ENCODE peak calls at places on chromosomes 12 and 14, in five cellular contexts. Y is GM12865, G is PC-3, I is mammary epithelial cell, P is HCT116. R is an unnamed sample.

GRCh38 chr14:23358042-23358441 is 5.4 kb upstream of the SLC22A17 start:
- DNase-seq in I (no peak), Y (no peak), P (no peak), G (no peak), R (no peak)

GRCh38 chr14:79074501-79074900 is 904.3 kb downstream of the NRXN3 start:
- DNase-seq in Y (no peak), P (no peak), G (peak; percentile 26), I (no peak), R (no peak)

GRCh38 chr12:49212572-49212971 is 23.7 kb upstream of the TUBA1A start:
- DNase-seq in Y (no peak), P (no peak), G (no peak), I (no peak), R (no peak)

GRCh38 chr12:97283297-97283696 is 179.3 kb upstream of the RMST start:
- DNase-seq in I (no peak), G (no peak), P (no peak), Y (peak; percentile 4), R (no peak)

GRCh38 chr12:43216490-43216889 is 335.5 kb downstream of the ADAMTS20 start:
- DNase-seq in P (no peak), Y (no peak), G (no peak), I (no peak), R (no peak)

GRCh38 chr14:57390806-57391562 is 598 bp downstream of the NAA30 start:
- DNase-seq in G (peak; percentile 61), I (peak; percentile 49), Y (peak; percentile 56), P (no peak), R (peak; percentile 35)

GRCh38 chr14:101499080-101499479 is 62.2 kb upstream of the DIO3 start:
- DNase-seq in I (no peak), G (no peak), Y (no peak), P (no peak), R (no peak)

GRCh38 chr14:20489093-20489994 is 16.0 kb upstream of the RNASE10 start:
- DNase-seq in P (no peak), Y (peak; percentile 82), I (peak; percentile 73), G (peak; percentile 72), R (peak; percentile 79)

GRCh38 chr12:738712-739111 is 13.7 kb upstream of the WNK1 start:
- DNase-seq in G (no peak), Y (no peak), I (no peak), P (no peak), R (no peak)

GRCh38 chr14:60734465-60735242 is at the start of gene MNAT1:
- DNase-seq in I (peak; percentile 80), Y (peak; percentile 92), G (peak; percentile 95), P (peak; percentile 78), R (peak; percentile 86)

GRCh38 chr14:71324767-71325272 is 417.6 kb downstream of the PCNX1 start:
- DNase-seq in G (no peak), P (no peak), I (peak; percentile 24), Y (peak; percentile 90), R (peak; percentile 61)

GRCh38 chr12:121388421-121388981 is 11.4 kb upstream of the RNF34 start:
- DNase-seq in I (peak; percentile 85), G (peak; percentile 79), P (no peak), Y (no peak), R (peak; percentile 91)

GRCh38 chr12:121196902-121197301 is 13.0 kb upstream of the P2RX4 start:
- DNase-seq in I (no peak), P (no peak), G (no peak), Y (peak; percentile 17), R (no peak)

GRCh38 chr12:46744256-46744655 is 81.5 kb downstream of the SLC38A4 start:
- DNase-seq in G (no peak), I (no peak), P (no peak), Y (no peak), R (no peak)

GRCh38 chr12:32159925-32160324 is 53.3 kb downstream of the BICD1 start:
- DNase-seq in G (no peak), I (peak; percentile 2), Y (no peak), P (no peak), R (no peak)

GRCh38 chr14:105805701-105806100 is 279.3 kb downstream of the TMEM121 start:
- DNase-seq in P (no peak), Y (no peak), I (no peak), G (no peak), R (no peak)

GRCh38 chr12:7351177-7351576 is 47.3 kb downstream of the ACSM4 start:
- DNase-seq in Y (no peak), I (peak; percentile 59), P (no peak), G (no peak), R (no peak)

GRCh38 chr14:30058401-30058800 is 130.8 kb upstream of the PRKD1 start:
- DNase-seq in P (no peak), Y (no peak), G (no peak), I (no peak), R (peak; percentile 2)

GRCh38 chr12:109923481-109924245 is 23.6 kb downstream of the TCHP start:
- DNase-seq in I (no peak), Y (no peak), G (no peak), P (no peak), R (no peak)

GRCh38 chr12:107091989-107092641 is 1.2 kb downstream of the CRY1 start:
- DNase-seq in P (peak; percentile 96), G (peak; percentile 97), I (peak; percentile 94), Y (peak; percentile 63), R (peak; percentile 94)

GRCh38 chr12:132524405-132524804 is 34.5 kb downstream of the FBRSL1 start:
- DNase-seq in G (peak; percentile 98), P (no peak), I (peak; percentile 97), Y (peak; percentile 16), R (peak; percentile 98)

GRCh38 chr12:54029529-54030441 is 1.5 kb downstream of the HOXC6 start:
- DNase-seq in I (no peak), G (no peak), Y (no peak), P (no peak), R (no peak)

GRCh38 chr14:90556050-90556477 is 159.2 kb downstream of the CALM1 start:
- DNase-seq in G (no peak), I (no peak), Y (no peak), P (no peak), R (no peak)

GRCh38 chr12:52977195-52977594 is 28.3 kb downstream of the KRT18 start:
- DNase-seq in I (no peak), P (no peak), G (no peak), Y (no peak), R (no peak)

GRCh38 chr12:114921796-114922195 is 237.8 kb upstream of the TBX3 start:
- DNase-seq in Y (no peak), P (no peak), G (no peak), I (no peak), R (no peak)

GRCh38 chr14:86423212-86423611 is 893.3 kb downstream of the FLRT2 start:
- DNase-seq in I (no peak), G (no peak), Y (no peak), P (no peak), R (no peak)

GRCh38 chr12:57223191-57224165 is 6.0 kb upstream of the SHMT2 start:
- DNase-seq in P (no peak), G (no peak), I (no peak), Y (no peak), R (no peak)

GRCh38 chr14:82999802-83000201 is 1466.1 kb upstream of the SEL1L start:
- DNase-seq in Y (no peak), I (no peak), G (no peak), P (no peak), R (peak; percentile 17)

GRCh38 chr12:26723379-26724308 is 109.3 kb downstream of the ITPR2 start:
- DNase-seq in Y (no peak), I (peak; percentile 24), P (no peak), G (peak; percentile 58), R (peak; percentile 60)

GRCh38 chr14:49892301-49892635 is 614 bp upstream of the ARF6 start:
- DNase-seq in G (peak; percentile 63), Y (peak; percentile 92), P (no peak), I (peak; percentile 70), R (peak; percentile 72)

GRCh38 chr14:89618821-89619551 is 202.0 kb upstream of the FOXN3 start:
- DNase-seq in I (peak; percentile 41), G (peak; percentile 58), Y (peak; percentile 84), P (peak; percentile 13), R (peak; percentile 68)

GRCh38 chr14:74684444-74684843 is 28.4 kb downstream of the AREL1 start:
- DNase-seq in Y (peak; percentile 47), I (no peak), G (no peak), P (no peak), R (no peak)

GRCh38 chr12:115094163-115094816 is 410.3 kb upstream of the TBX3 start:
- DNase-seq in G (no peak), Y (no peak), I (no peak), P (no peak), R (no peak)

GRCh38 chr14:101636081-101636560 is 74.8 kb downstream of the DIO3 start:
- DNase-seq in I (no peak), Y (peak; percentile 31), P (no peak), G (no peak), R (no peak)

GRCh38 chr14:104138098-104138890 is at the start of gene KIF26A:
- DNase-seq in Y (no peak), P (peak; percentile 51), G (peak; percentile 25), I (no peak), R (peak; percentile 6)

GRCh38 chr14:104139460-104140212 is 1.2 kb downstream of the KIF26A start:
- DNase-seq in I (no peak), G (no peak), Y (no peak), P (no peak), R (no peak)

GRCh38 chr14:104140213-104140462 is 1.8 kb downstream of the KIF26A start:
- DNase-seq in P (no peak), I (no peak), G (no peak), Y (no peak), R (no peak)

GRCh38 chr14:104137297-104138097 is 890 bp upstream of the KIF26A start:
- DNase-seq in Y (peak; percentile 55), I (no peak), P (no peak), G (peak; percentile 56), R (peak; percentile 36)

DNA sequence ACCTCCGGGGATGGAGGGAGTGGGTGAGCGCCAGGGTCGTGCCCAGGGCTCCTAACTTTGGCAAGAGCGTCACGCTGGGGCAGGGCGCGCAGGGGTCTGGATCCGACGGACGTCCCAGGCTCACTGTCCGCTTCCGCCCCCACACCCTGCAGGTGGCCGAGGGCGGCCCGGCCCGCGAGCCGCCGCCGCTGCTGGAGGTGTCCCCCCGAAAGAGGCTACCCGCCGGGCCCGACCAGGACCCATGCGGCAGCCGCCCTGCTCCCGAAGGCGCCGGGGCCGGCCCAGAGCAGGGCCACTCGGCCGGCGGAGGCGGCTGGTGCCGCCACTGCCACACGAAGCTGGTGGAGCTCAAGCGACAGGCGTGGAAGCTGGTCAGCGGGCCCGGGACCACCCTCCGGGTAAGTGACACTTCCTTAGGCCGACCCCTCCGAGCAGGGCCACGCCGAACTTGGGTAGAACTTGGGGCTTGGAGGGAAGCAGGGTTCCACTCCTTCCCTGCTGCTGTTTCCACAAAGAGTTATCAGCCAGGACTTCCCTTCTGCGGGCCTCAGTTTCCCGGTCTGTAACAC is 588 bp downstream of the KIF26A start:
- DNase-seq in G (no peak), I (no peak), P (no peak), Y (no peak), R (peak; percentile 2)
- H3K4me3 ChIP-seq in G (peak overlapping the region; percentile 63), I (no peak overlapping the region), P (peak overlapping the region; percentile 71), Y (no peak overlapping the region), R (no peak overlapping the region)

GRCh38 chr12:130572553-130572952 is 143.5 kb downstream of the RIMBP2 start:
- DNase-seq in I (no peak), Y (no peak), P (no peak), G (no peak), R (no peak)
- TF ChIP-seq CTCF in I (no peak), Y (no peak), P (no peak), G (no peak), R (no peak)

GRCh38 chr14:54362759-54363437 is 33.9 kb upstream of the CDKN3 start:
- DNase-seq in Y (no peak), I (no peak), P (no peak), G (no peak), R (no peak)
- H3K4me3 ChIP-seq in Y (no peak overlapping the region), I (no peak overlapping the region), P (no peak overlapping the region), G (no peak overlapping the region), R (no peak overlapping the region)

GRCh38 chr14:55532645-55533309 is 47.2 kb upstream of the KTN1 start:
- DNase-seq in I (no peak), Y (no peak), G (peak; percentile 27), P (no peak), R (no peak)
- TF ChIP-seq CTCF in I (peak; percentile 27), Y (no peak), G (peak; percentile 49), P (peak; percentile 32), R (peak; percentile 19)

R was measured in epithelial cell of esophagus.